ENCODE peak calls at places on chromosome 21, in four cellular contexts. Z is stimulated activated naive B cell treated with anti-CD40 and anti-IgM and Interleukin-4, amounts not matched to agents 10 μg/mL and 1 μg/mL and 100 μg/mL, for 72 hours; V is GM12892; U is psoas muscle. I is an unnamed sample.

GRCh38 chr21:26849428-26850115 is 4.4 kb upstream of the ADAMTS1 start:
- DNase-seq in Z (no peak), V (no peak), U (no peak), I (no peak)

GRCh38 chr21:44907225-44907965 is 13.3 kb downstream of the ITGB2 start:
- DNase-seq in Z (no peak), V (no peak), U (no peak), I (no peak)

GRCh38 chr21:35738342-35738961 is 321.9 kb downstream of the SETD4 start:
- DNase-seq in Z (no peak), V (no peak), U (no peak), I (no peak)

GRCh38 chr21:31181089-31181757 is 142.9 kb upstream of the KRTAP19-8 start:
- DNase-seq in Z (no peak), V (no peak), U (no peak), I (no peak)

GRCh38 chr21:15895142-15896106 is 165.6 kb downstream of the USP25 start:
- DNase-seq in Z (no peak), V (no peak), U (no peak), I (no peak)

GRCh38 chr21:28856588-28857250 is 136.0 kb downstream of the LTN1 start:
- DNase-seq in Z (no peak), V (no peak), U (no peak), I (no peak)

GRCh38 chr21:46153259-46154154 is 1.9 kb downstream of the FTCD start:
- DNase-seq in Z (no peak), V (peak), U (peak), I (peak)

GRCh38 chr21:37749132-37749531 is 167.1 kb downstream of the KCNJ6 start:
- DNase-seq in Z (no peak), V (no peak), U (no peak), I (no peak)

GRCh38 chr21:41706678-41707077 is 60.2 kb downstream of the RIPK4 start:
- DNase-seq in Z (no peak), V (no peak), U (no peak), I (no peak)

GRCh38 chr21:35619184-35619583 is 441.1 kb downstream of the SETD4 start:
- DNase-seq in Z (no peak), V (no peak), U (no peak), I (no peak)

GRCh38 chr21:32844653-32845443 is 73.3 kb upstream of the PAXBP1 start:
- DNase-seq in Z (no peak), V (no peak), U (no peak), I (no peak)

GRCh38 chr21:42383331-42383730 is 12.5 kb downstream of the TMPRSS3 start:
- DNase-seq in Z (no peak), V (no peak), U (no peak), I (peak)

GRCh38 chr21:46545363-46545762 is 59.5 kb downstream of the S100B start:
- DNase-seq in Z (no peak), V (no peak), U (no peak), I (no peak)

GRCh38 chr21:36257657-36258056 is 62.3 kb upstream of the MORC3 start:
- DNase-seq in Z (no peak), V (no peak), U (no peak), I (no peak)

GRCh38 chr21:42784276-42784675 is 95.1 kb downstream of the WDR4 start:
- DNase-seq in Z (no peak), V (no peak), U (no peak), I (no peak)

GRCh38 chr21:44550807-44551206 is 498 bp downstream of the KRTAP10-2 start:
- DNase-seq in Z (no peak), V (no peak), U (no peak), I (no peak)

GRCh38 chr21:46187814-46188213 is 3.6 kb upstream of the SPATC1L start:
- DNase-seq in Z (no peak), V (no peak), U (no peak), I (peak)

GRCh38 chr21:22056904-22057303 is 1058.7 kb downstream of the NCAM2 start:
- DNase-seq in Z (no peak), V (no peak), U (no peak), I (no peak)